ENCODE peak calls at places on chromosomes 7 and 10, in six cellular contexts. I, X, W, Q, M and E are unnamed samples.

GRCh38 chr10:100890696-100891271 is 22.0 kb upstream of the SLF2 start:
- ATAC-seq in I (no peak), X (no peak), W (peak), Q (no peak), M (no peak), E (no peak)

GRCh38 chr7:2820508-2820934 is 23.6 kb downstream of the GNA12 start:
- ATAC-seq in I (no peak), X (peak), W (peak), Q (no peak), M (no peak), E (no peak)

GRCh38 chr10:63711866-63712716 is 190.9 kb downstream of the REEP3 start:
- ATAC-seq in I (no peak), X (peak), W (peak), Q (no peak), M (peak), E (no peak)

GRCh38 chr10:80487422-80487785 is 33.3 kb downstream of the TSPAN14 start:
- ATAC-seq in I (no peak), X (no peak), W (no peak), Q (peak), M (no peak), E (no peak)

GRCh38 chr10:117217196-117217761 is 20.0 kb downstream of the KCNK18 start:
- ATAC-seq in I (peak), X (peak), W (peak), Q (peak), M (peak), E (no peak)

GRCh38 chr10:97914171-97914836 is 64.7 kb downstream of the GOLGA7B start:
- ATAC-seq in I (no peak), X (peak), W (no peak), Q (no peak), M (peak), E (peak)

GRCh38 chr7:157389951-157390730 is 53.3 kb downstream of the DNAJB6 start:
- ATAC-seq in I (peak), X (peak), W (no peak), Q (no peak), M (no peak), E (no peak)

GRCh38 chr10:3067859-3068179 is 471 bp downstream of the PFKP start:
- ATAC-seq in I (peak), X (no peak), W (peak), Q (peak), M (peak), E (peak)

GRCh38 chr10:22325948-22326702 is 5.2 kb downstream of the BMI1 start:
- ATAC-seq in I (no peak), X (no peak), W (peak), Q (no peak), M (no peak), E (no peak)

GRCh38 chr7:40519009-40519408 is 384.2 kb downstream of the SUGCT start:
- ATAC-seq in I (no peak), X (no peak), W (no peak), Q (no peak), M (no peak), E (no peak)